ENCODE peak calls at places on chromosomes 12 and 14, in eight cellular contexts. One of them, this sample, is unnamed.

GRCh38 chr14:102930753-102931579 is 8.5 kb downstream of the AMN start:
- DNase-seq in stimulated activated CD8-positive, alpha-beta memory T cell treated with anti-CD3 and anti-CD28 coated beads, Interleukin-4, amount 100 ng/mL, for 4 hours: no peak
- DNase-seq in foreskin keratinocyte: no peak
- DNase-seq in GM23338: peak
- DNase-seq in T-cell: no peak
- DNase-seq in mucosa of gallbladder: peak
- DNase-seq in SW480: peak
- DNase-seq in activated naive CD4-positive, alpha-beta T cell treated with anti-CD3 and anti-CD28 coated beads for 36 hours: no peak
- DNase-seq in this sample: no peak

GRCh38 chr14:23542261-23542660 is 9.3 kb downstream of the ZFHX2 start:
- DNase-seq in stimulated activated CD8-positive, alpha-beta memory T cell treated with anti-CD3 and anti-CD28 coated beads, Interleukin-4, amount 100 ng/mL, for 4 hours: no peak
- DNase-seq in foreskin keratinocyte: no peak
- DNase-seq in GM23338: no peak
- DNase-seq in T-cell: no peak
- DNase-seq in mucosa of gallbladder: no peak
- DNase-seq in SW480: no peak
- DNase-seq in activated naive CD4-positive, alpha-beta T cell treated with anti-CD3 and anti-CD28 coated beads for 36 hours: no peak
- DNase-seq in this sample: no peak

GRCh38 chr12:101459642-101460346 is 15.3 kb upstream of the SPIC start:
- DNase-seq in stimulated activated CD8-positive, alpha-beta memory T cell treated with anti-CD3 and anti-CD28 coated beads, Interleukin-4, amount 100 ng/mL, for 4 hours: no peak
- DNase-seq in foreskin keratinocyte: no peak
- DNase-seq in GM23338: peak
- DNase-seq in T-cell: no peak
- DNase-seq in mucosa of gallbladder: peak
- DNase-seq in SW480: peak
- DNase-seq in activated naive CD4-positive, alpha-beta T cell treated with anti-CD3 and anti-CD28 coated beads for 36 hours: no peak
- DNase-seq in this sample: no peak

GRCh38 chr12:22529281-22530060 is 14.9 kb downstream of the C2CD5 start:
- DNase-seq in stimulated activated CD8-positive, alpha-beta memory T cell treated with anti-CD3 and anti-CD28 coated beads, Interleukin-4, amount 100 ng/mL, for 4 hours: no peak
- DNase-seq in foreskin keratinocyte: no peak
- DNase-seq in GM23338: peak
- DNase-seq in T-cell: no peak
- DNase-seq in mucosa of gallbladder: no peak
- DNase-seq in SW480: peak
- DNase-seq in activated naive CD4-positive, alpha-beta T cell treated with anti-CD3 and anti-CD28 coated beads for 36 hours: no peak
- DNase-seq in this sample: no peak

GRCh38 chr12:49017764-49018281 is 753 bp downstream of the PRKAG1 start:
- DNase-seq in stimulated activated CD8-positive, alpha-beta memory T cell treated with anti-CD3 and anti-CD28 coated beads, Interleukin-4, amount 100 ng/mL, for 4 hours: no peak
- DNase-seq in foreskin keratinocyte: no peak
- DNase-seq in GM23338: no peak
- DNase-seq in T-cell: no peak
- DNase-seq in mucosa of gallbladder: no peak
- DNase-seq in SW480: no peak
- DNase-seq in activated naive CD4-positive, alpha-beta T cell treated with anti-CD3 and anti-CD28 coated beads for 36 hours: peak
- DNase-seq in this sample: no peak

GRCh38 chr12:53974084-53975018 is at the start of gene HOTAIR:
- DNase-seq in stimulated activated CD8-positive, alpha-beta memory T cell treated with anti-CD3 and anti-CD28 coated beads, Interleukin-4, amount 100 ng/mL, for 4 hours: no peak
- DNase-seq in foreskin keratinocyte: no peak
- DNase-seq in GM23338: peak
- DNase-seq in T-cell: no peak
- DNase-seq in mucosa of gallbladder: no peak
- DNase-seq in SW480: peak
- DNase-seq in activated naive CD4-positive, alpha-beta T cell treated with anti-CD3 and anti-CD28 coated beads for 36 hours: peak
- DNase-seq in this sample: no peak

GRCh38 chr14:30525833-30526232 is 33.1 kb upstream of the G2E3 start:
- DNase-seq in stimulated activated CD8-positive, alpha-beta memory T cell treated with anti-CD3 and anti-CD28 coated beads, Interleukin-4, amount 100 ng/mL, for 4 hours: no peak
- DNase-seq in foreskin keratinocyte: peak
- DNase-seq in GM23338: no peak
- DNase-seq in T-cell: no peak
- DNase-seq in mucosa of gallbladder: no peak
- DNase-seq in SW480: no peak
- DNase-seq in activated naive CD4-positive, alpha-beta T cell treated with anti-CD3 and anti-CD28 coated beads for 36 hours: no peak
- DNase-seq in this sample: no peak

GRCh38 chr12:51972849-51973273 is 21.4 kb downstream of the ACVR1B start:
- DNase-seq in stimulated activated CD8-positive, alpha-beta memory T cell treated with anti-CD3 and anti-CD28 coated beads, Interleukin-4, amount 100 ng/mL, for 4 hours: peak
- DNase-seq in foreskin keratinocyte: peak
- DNase-seq in GM23338: no peak
- DNase-seq in T-cell: peak
- DNase-seq in mucosa of gallbladder: peak
- DNase-seq in SW480: no peak
- DNase-seq in activated naive CD4-positive, alpha-beta T cell treated with anti-CD3 and anti-CD28 coated beads for 36 hours: peak
- DNase-seq in this sample: peak

GRCh38 chr14:69997849-69998248 is 118.6 kb downstream of the SMOC1 start:
- DNase-seq in stimulated activated CD8-positive, alpha-beta memory T cell treated with anti-CD3 and anti-CD28 coated beads, Interleukin-4, amount 100 ng/mL, for 4 hours: no peak
- DNase-seq in foreskin keratinocyte: peak
- DNase-seq in GM23338: no peak
- DNase-seq in T-cell: no peak
- DNase-seq in mucosa of gallbladder: no peak
- DNase-seq in SW480: no peak
- DNase-seq in activated naive CD4-positive, alpha-beta T cell treated with anti-CD3 and anti-CD28 coated beads for 36 hours: no peak
- DNase-seq in this sample: no peak

GRCh38 chr14:94748667-94749347 is 21.1 kb downstream of the GSC start:
- DNase-seq in stimulated activated CD8-positive, alpha-beta memory T cell treated with anti-CD3 and anti-CD28 coated beads, Interleukin-4, amount 100 ng/mL, for 4 hours: no peak
- DNase-seq in foreskin keratinocyte: no peak
- DNase-seq in GM23338: peak
- DNase-seq in T-cell: no peak
- DNase-seq in mucosa of gallbladder: peak
- DNase-seq in SW480: peak
- DNase-seq in activated naive CD4-positive, alpha-beta T cell treated with anti-CD3 and anti-CD28 coated beads for 36 hours: peak
- DNase-seq in this sample: peak

GRCh38 chr14:83255015-83255726 is 1721.5 kb upstream of the SEL1L start:
- DNase-seq in stimulated activated CD8-positive, alpha-beta memory T cell treated with anti-CD3 and anti-CD28 coated beads, Interleukin-4, amount 100 ng/mL, for 4 hours: no peak
- DNase-seq in foreskin keratinocyte: no peak
- DNase-seq in GM23338: no peak
- DNase-seq in T-cell: no peak
- DNase-seq in mucosa of gallbladder: no peak
- DNase-seq in SW480: no peak
- DNase-seq in activated naive CD4-positive, alpha-beta T cell treated with anti-CD3 and anti-CD28 coated beads for 36 hours: no peak
- DNase-seq in this sample: no peak

GRCh38 chr12:130334399-130334798 is 3.3 kb upstream of the PIWIL1 start:
- DNase-seq in stimulated activated CD8-positive, alpha-beta memory T cell treated with anti-CD3 and anti-CD28 coated beads, Interleukin-4, amount 100 ng/mL, for 4 hours: no peak
- DNase-seq in foreskin keratinocyte: no peak
- DNase-seq in GM23338: no peak
- DNase-seq in T-cell: no peak
- DNase-seq in mucosa of gallbladder: no peak
- DNase-seq in SW480: no peak
- DNase-seq in activated naive CD4-positive, alpha-beta T cell treated with anti-CD3 and anti-CD28 coated beads for 36 hours: no peak
- DNase-seq in this sample: no peak

GRCh38 chr12:26810330-26810729 is 22.7 kb downstream of the ITPR2 start:
- DNase-seq in stimulated activated CD8-positive, alpha-beta memory T cell treated with anti-CD3 and anti-CD28 coated beads, Interleukin-4, amount 100 ng/mL, for 4 hours: no peak
- DNase-seq in foreskin keratinocyte: peak
- DNase-seq in GM23338: peak
- DNase-seq in T-cell: no peak
- DNase-seq in mucosa of gallbladder: peak
- DNase-seq in SW480: no peak
- DNase-seq in activated naive CD4-positive, alpha-beta T cell treated with anti-CD3 and anti-CD28 coated beads for 36 hours: no peak
- DNase-seq in this sample: peak

This sample was measured in testis.